ENCODE peak calls at places on chromosomes 5 and 9, in nine cellular contexts. K, L, H, C, P, S, Q, T and W are unnamed samples.

GRCh38 chr5:112264151-112264550 is 154.9 kb downstream of the EPB41L4A start:
- DNase-seq in K (no peak), L (no peak), H (no peak), C (no peak), P (no peak), S (no peak), Q (no peak), T (no peak), W (no peak)

GRCh38 chr5:140312067-140312790 is 9.3 kb upstream of the PFDN1 start:
- DNase-seq in K (no peak), L (no peak), H (no peak), C (peak; percentile 62), P (peak; percentile 95), S (no peak), Q (no peak), T (peak; percentile 89), W (peak; percentile 90)

GRCh38 chr5:68344447-68345111 is 129.0 kb downstream of the PIK3R1 start:
- DNase-seq in K (no peak), L (no peak), H (peak; percentile 48), C (no peak), P (peak; percentile 60), S (no peak), Q (peak; percentile 10), T (peak; percentile 60), W (no peak)

GRCh38 chr9:34663296-34663590 is 786 bp upstream of the CCL27 start:
- DNase-seq in K (peak; percentile 27), L (no peak), H (no peak), C (no peak), P (no peak), S (no peak), Q (peak; percentile 68), T (no peak), W (no peak)

GRCh38 chr5:157930710-157931109 is 71.8 kb upstream of the CLINT1 start:
- DNase-seq in K (no peak), L (no peak), H (no peak), C (no peak), P (no peak), S (no peak), Q (no peak), T (no peak), W (no peak)

GRCh38 chr9:68653141-68653595 is 51.9 kb upstream of the PIP5K1B start:
- DNase-seq in K (no peak), L (no peak), H (peak; percentile 90), C (no peak), P (no peak), S (no peak), Q (no peak), T (no peak), W (no peak)

GRCh38 chr5:154095819-154096380 is 57.1 kb downstream of the MFAP3 start:
- DNase-seq in K (no peak), L (no peak), H (no peak), C (no peak), P (no peak), S (no peak), Q (no peak), T (no peak), W (no peak)

GRCh38 chr5:176653401-176653800 is 6.1 kb downstream of the TSPAN17 start:
- DNase-seq in K (peak; percentile 49), L (no peak), H (peak; percentile 26), C (no peak), P (no peak), S (no peak), Q (no peak), T (no peak), W (no peak)

GRCh38 chr5:56534102-56534501 is 281.2 kb upstream of the MAP3K1 start:
- DNase-seq in K (no peak), L (no peak), H (no peak), C (no peak), P (no peak), S (no peak), Q (peak; percentile 16), T (no peak), W (no peak)

GRCh38 chr5:174741352-174741751 is 17.0 kb downstream of the MSX2 start:
- DNase-seq in K (no peak), L (no peak), H (no peak), C (no peak), P (no peak), S (no peak), Q (no peak), T (no peak), W (no peak)

GRCh38 chr9:96762562-96762961 is 15.3 kb downstream of the ZNF510 start:
- DNase-seq in K (no peak), L (no peak), H (no peak), C (no peak), P (no peak), S (no peak), Q (no peak), T (no peak), W (no peak)

GRCh38 chr9:136901516-136902258 is 15.4 kb downstream of the TRAF2 start:
- DNase-seq in K (peak; percentile 43), L (peak; percentile 71), H (peak; percentile 93), C (no peak), P (peak; percentile 19), S (peak; percentile 88), Q (peak; percentile 59), T (peak; percentile 44), W (no peak)

GRCh38 chr9:97556721-97557605 is 55.5 kb downstream of the TMOD1 start:
- DNase-seq in K (no peak), L (no peak), H (no peak), C (peak; percentile 63), P (no peak), S (peak; percentile 92), Q (no peak), T (no peak), W (no peak)

GRCh38 chr9:74795081-74795480 is 92.6 kb downstream of the TRPM6 start:
- DNase-seq in K (no peak), L (no peak), H (no peak), C (no peak), P (no peak), S (no peak), Q (no peak), T (no peak), W (no peak)

GRCh38 chr5:140967226-140967893 is 1.1 kb downstream of the PCDHAC2 start:
- DNase-seq in K (no peak), L (peak; percentile 19), H (no peak), C (no peak), P (no peak), S (no peak), Q (no peak), T (no peak), W (no peak)

GRCh38 chr9:114884787-114885452 is 45.5 kb downstream of the TNFSF8 start:
- DNase-seq in K (no peak), L (no peak), H (no peak), C (no peak), P (no peak), S (no peak), Q (no peak), T (no peak), W (no peak)
- H3K4me3 ChIP-seq in K (no peak overlapping the region), L (no peak overlapping the region), H (no peak overlapping the region), C (no peak overlapping the region), P (no peak overlapping the region), S (no peak overlapping the region), Q (no peak overlapping the region), T (no peak overlapping the region), W (no peak overlapping the region)

DNA sequence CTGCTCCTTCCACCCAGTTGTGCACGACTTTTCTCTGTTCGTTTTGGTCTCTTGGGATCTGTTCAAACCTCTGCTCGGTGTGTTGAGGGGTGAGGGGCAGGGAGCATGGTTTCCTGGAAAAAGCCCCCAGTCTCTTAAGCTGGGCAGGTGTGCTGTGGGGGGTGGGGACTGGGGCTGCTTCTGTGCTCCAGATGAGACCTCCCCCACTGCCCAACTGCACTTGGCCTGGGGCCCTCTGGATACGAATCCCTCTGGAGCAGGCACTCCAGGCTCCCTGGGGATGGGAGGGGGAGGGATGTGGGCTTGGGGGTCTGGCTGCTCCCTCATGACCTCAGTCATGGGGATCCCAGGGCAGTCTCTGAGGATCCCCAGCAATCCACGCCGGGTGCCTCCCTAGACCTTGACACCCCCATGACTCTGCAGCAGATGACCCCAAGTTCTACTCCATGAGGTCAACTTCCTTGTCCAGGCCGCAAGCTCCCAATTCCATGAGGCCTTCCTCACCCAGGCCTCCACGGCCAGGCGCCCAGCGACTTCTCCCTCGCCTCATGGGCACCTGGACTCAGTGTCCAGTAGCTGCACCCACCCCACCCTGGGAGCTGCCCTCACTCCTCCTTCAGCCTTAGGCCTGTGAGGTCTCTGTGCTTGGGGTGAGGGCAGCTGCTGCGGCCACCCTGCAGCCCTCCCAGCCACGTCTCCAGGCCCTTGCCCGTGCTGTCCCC is 5.9 kb upstream of the AHRR start:
- DNase-seq in K (no peak), L (peak; percentile 43), H (no peak), C (no peak), P (no peak), S (no peak), Q (no peak), T (no peak), W (no peak)
- H3K4me3 ChIP-seq in K (no peak overlapping the region), L (no peak overlapping the region), H (no peak overlapping the region), C (no peak overlapping the region), P (no peak overlapping the region), S (no peak overlapping the region), Q (no peak overlapping the region), T (no peak overlapping the region), W (no peak overlapping the region)

GRCh38 chr9:128202648-128203023 is 543 bp upstream of the DNM1 start:
- DNase-seq in K (no peak), L (no peak), H (no peak), C (no peak), P (no peak), S (no peak), Q (no peak), T (no peak), W (no peak)
- H3K4me3 ChIP-seq in K (peak overlapping the region; percentile 66), L (no peak overlapping the region), H (no peak overlapping the region), C (no peak overlapping the region), P (no peak overlapping the region), S (peak overlapping the region; percentile 44), Q (no peak overlapping the region), T (peak overlapping the region; percentile 38), W (peak overlapping the region; percentile 24)

GRCh38 chr9:76580832-76581231 is 121.8 kb downstream of the GCNT1 start:
- DNase-seq in K (no peak), L (no peak), H (no peak), C (no peak), P (no peak), S (no peak), Q (no peak), T (no peak), W (no peak)
- H3K4me3 ChIP-seq in K (no peak overlapping the region), L (no peak overlapping the region), H (no peak overlapping the region), C (no peak overlapping the region), P (no peak overlapping the region), S (no peak overlapping the region), Q (no peak overlapping the region), T (no peak overlapping the region), W (no peak overlapping the region)

DNA sequence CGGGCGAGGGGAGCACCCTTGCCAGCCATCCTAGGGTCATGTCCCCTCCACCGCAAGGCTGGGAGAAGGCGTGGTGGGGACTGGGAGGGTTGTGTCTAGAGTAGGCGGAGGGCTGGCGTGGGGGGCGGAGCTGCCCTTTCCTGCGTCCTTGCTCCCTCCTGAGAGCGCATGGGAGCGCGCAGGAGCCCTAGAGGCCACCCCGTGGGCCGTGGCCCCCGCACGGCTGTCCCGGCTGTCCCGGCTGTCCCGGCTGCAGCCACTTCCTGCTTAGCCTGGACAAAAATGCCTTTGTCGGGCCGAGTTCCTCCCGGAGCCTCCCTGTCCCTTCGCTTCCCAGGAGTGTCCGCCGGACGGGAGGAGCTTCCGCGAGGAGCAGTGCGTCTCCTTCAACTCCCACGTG is 4.9 kb downstream of the ADAMTSL2 start:
- DNase-seq in K (no peak), L (peak; percentile 84), H (no peak), C (no peak), P (no peak), S (no peak), Q (no peak), T (no peak), W (no peak)
- H3K4me3 ChIP-seq in K (no peak overlapping the region), L (no peak overlapping the region), H (no peak overlapping the region), C (no peak overlapping the region), P (no peak overlapping the region), S (no peak overlapping the region), Q (no peak overlapping the region), T (no peak overlapping the region), W (no peak overlapping the region)